ENCODE peak calls at places on chromosome 5, in eight cellular contexts. K, V, M, A, R, W, S and Y are unnamed samples.

GRCh38 chr5:131264453-131265200 is 774 bp downstream of the CDC42SE2 start:
- DNase-seq in A (peak), W (peak), M (peak), K (peak), R (peak), V (peak), S (peak), Y (peak)

GRCh38 chr5:50958852-50959457 is 292.5 kb downstream of the PARP8 start:
- DNase-seq in W (no peak), M (peak), S (peak), R (no peak), A (no peak), V (no peak), K (peak), Y (peak)

GRCh38 chr5:31703757-31704156 is 64.8 kb downstream of the PDZD2 start:
- DNase-seq in M (no peak), S (no peak), W (no peak), A (no peak), R (no peak), V (no peak), K (no peak), Y (no peak)

GRCh38 chr5:122937914-122938313 is 92.5 kb downstream of the SNX24 start:
- DNase-seq in R (peak), A (peak), M (no peak), K (no peak), S (no peak), V (no peak), W (no peak), Y (no peak)

GRCh38 chr5:136998864-136999263 is 500.3 kb downstream of the SPOCK1 start:
- DNase-seq in V (no peak), K (no peak), A (no peak), R (no peak), W (no peak), M (no peak), S (no peak), Y (no peak)

GRCh38 chr5:108945094-108945493 is 197.4 kb downstream of the FER start:
- DNase-seq in K (no peak), S (peak), A (no peak), R (no peak), W (no peak), M (no peak), V (no peak), Y (no peak)

GRCh38 chr5:78268361-78268760 is 26.1 kb downstream of the AP3B1 start:
- DNase-seq in W (no peak), R (no peak), S (no peak), A (no peak), K (no peak), V (no peak), M (no peak), Y (no peak)

GRCh38 chr5:130710596-130710995 is 454.5 kb downstream of the HINT1 start:
- DNase-seq in S (peak), V (no peak), A (no peak), R (no peak), K (peak), W (no peak), M (no peak), Y (peak)

GRCh38 chr5:174315471-174315870 is 270.0 kb downstream of the NSG2 start:
- DNase-seq in A (peak), R (no peak), V (peak), M (no peak), K (no peak), S (no peak), W (no peak), Y (no peak)

DNA sequence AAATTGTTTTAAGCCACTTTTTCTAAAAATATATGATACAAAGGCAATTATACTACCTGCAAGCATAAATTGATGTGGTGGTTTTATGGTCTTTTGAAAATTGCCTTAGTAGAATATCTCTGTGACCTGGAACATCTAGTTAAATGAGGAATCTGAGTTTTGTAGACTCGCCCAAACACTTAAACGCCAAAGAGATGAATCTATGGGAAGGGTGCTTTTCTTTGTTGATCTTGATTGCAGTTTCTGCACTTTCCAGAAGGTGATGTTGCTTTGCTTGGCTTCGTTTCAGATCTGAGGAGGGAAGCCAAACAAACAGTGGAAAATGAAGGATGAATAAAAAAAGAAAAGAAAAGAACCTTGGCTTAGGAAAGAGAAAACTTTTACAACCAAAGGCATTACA is 1021.3 kb downstream of the NR2F1-AS1 start:
- DNase-seq in S (no peak), M (no peak), A (no peak), W (no peak), K (no peak), V (no peak), R (no peak), Y (no peak)
- TF ChIP-seq CTCF in S (no peak), M (no peak), A (no peak), W (no peak), K (no peak), V (no peak), R (no peak), Y (no peak)

GRCh38 chr5:14325369-14325768 is 182.2 kb downstream of the TRIO start:
- DNase-seq in K (no peak), W (no peak), M (no peak), S (no peak), A (no peak), R (no peak), V (no peak), Y (no peak)

GRCh38 chr5:14323466-14323865 is 180.3 kb downstream of the TRIO start:
- DNase-seq in K (no peak), R (no peak), W (no peak), V (no peak), M (no peak), A (no peak), S (no peak), Y (no peak)

GRCh38 chr5:14327624-14328023 is 184.5 kb downstream of the TRIO start:
- DNase-seq in A (no peak), S (peak), V (no peak), W (no peak), K (no peak), R (no peak), M (no peak), Y (no peak)

GRCh38 chr5:14328144-14328543 is 185.0 kb downstream of the TRIO start:
- DNase-seq in V (no peak), A (no peak), R (no peak), W (no peak), K (no peak), S (no peak), M (no peak), Y (no peak)

GRCh38 chr5:14326035-14326909 is 183.1 kb downstream of the TRIO start:
- DNase-seq in A (no peak), M (no peak), K (peak), V (no peak), R (no peak), S (no peak), W (no peak), Y (no peak)
- TF ChIP-seq CTCF in A (no peak), M (peak), K (no peak), V (no peak), R (peak), S (peak), W (no peak), Y (no peak)

DNA sequence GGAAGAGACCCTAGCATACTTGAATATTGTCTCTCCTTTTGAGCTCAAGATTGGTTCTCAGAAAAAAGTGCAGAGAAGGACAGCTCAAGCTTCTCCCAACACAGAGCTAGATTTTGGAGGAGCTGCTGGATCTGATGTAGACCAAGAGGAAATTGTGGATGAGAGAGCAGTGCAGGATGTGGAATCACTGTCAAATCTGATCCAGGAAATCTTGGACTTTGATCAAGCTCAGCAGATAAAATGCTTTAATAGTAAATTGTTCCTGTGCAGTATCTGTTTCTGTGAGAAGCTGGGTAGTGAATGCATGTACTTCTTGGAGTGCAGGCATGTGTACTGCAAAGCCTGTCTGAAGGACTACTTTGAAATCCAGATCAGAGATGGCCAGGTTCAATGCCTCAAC is 9.5 kb downstream of the RNF14 start:
- DNase-seq in V (no peak), R (no peak), W (no peak), S (no peak), A (no peak), M (no peak), K (no peak), Y (no peak)
- TF ChIP-seq CTCF in V (no peak), R (no peak), W (no peak), S (no peak), A (no peak), M (no peak), K (no peak), Y (no peak)

GRCh38 chr5:35963381-35963843 is 25.0 kb upstream of the CAPSL start:
- DNase-seq in S (peak), R (no peak), W (no peak), M (no peak), V (no peak), K (no peak), A (no peak), Y (peak)
- TF ChIP-seq CTCF in S (peak), R (no peak), W (peak), M (peak), V (peak), K (peak), A (no peak), Y (peak)